ENCODE peak calls at places on chromosomes 2 and 18, in ten cellular contexts. L, Y, G, T, R, A, S, P, V and E are unnamed samples.

GRCh38 chr2:241208058-241208457 is 19.6 kb downstream of the ANO7 start:
- DNase-seq in L (no peak), Y (no peak), G (no peak), T (no peak), R (no peak), A (no peak), S (no peak), P (no peak), V (peak), E (peak)

GRCh38 chr2:11679016-11679415 is 9.0 kb upstream of the NTSR2 start:
- DNase-seq in L (no peak), Y (no peak), G (no peak), T (no peak), R (no peak), A (no peak), S (no peak), P (no peak), V (no peak), E (no peak)

GRCh38 chr2:69196327-69197117 is 183.5 kb downstream of the ANTXR1 start:
- DNase-seq in L (no peak), Y (peak), G (peak), T (no peak), R (no peak), A (no peak), S (no peak), P (peak), V (no peak), E (no peak)

GRCh38 chr2:1432726-1433125 is 19.5 kb downstream of the TPO start:
- DNase-seq in L (no peak), Y (no peak), G (no peak), T (no peak), R (no peak), A (no peak), S (no peak), P (no peak), V (no peak), E (no peak)

GRCh38 chr2:117763806-117764205 is 50.7 kb upstream of the DDX18 start:
- DNase-seq in L (no peak), Y (no peak), G (peak), T (no peak), R (no peak), A (no peak), S (no peak), P (no peak), V (no peak), E (no peak)

GRCh38 chr18:75824661-75825060 is 397.2 kb upstream of the SMIM21 start:
- DNase-seq in L (no peak), Y (no peak), G (no peak), T (no peak), R (no peak), A (no peak), S (no peak), P (no peak), V (no peak), E (no peak)

GRCh38 chr18:43578636-43579203 is 301.4 kb upstream of the SYT4 start:
- DNase-seq in L (no peak), Y (no peak), G (peak), T (no peak), R (no peak), A (no peak), S (no peak), P (peak), V (peak), E (no peak)

GRCh38 chr2:232292395-232293154 is 86.0 kb upstream of the ALPP start:
- DNase-seq in L (peak), Y (peak), G (peak), T (no peak), R (peak), A (peak), S (no peak), P (peak), V (no peak), E (peak)

GRCh38 chr18:35311506-35311905 is 21.5 kb upstream of the ZSCAN30 start:
- DNase-seq in L (no peak), Y (peak), G (peak), T (no peak), R (no peak), A (no peak), S (no peak), P (peak), V (no peak), E (no peak)

GRCh38 chr2:17300141-17300540 is 218.1 kb downstream of the RAD51AP2 start:
- DNase-seq in L (no peak), Y (peak), G (peak), T (no peak), R (no peak), A (no peak), S (no peak), P (peak), V (no peak), E (no peak)

GRCh38 chr2:28970464-28971160 is 10.5 kb upstream of the TOGARAM2 start:
- DNase-seq in L (no peak), Y (no peak), G (no peak), T (no peak), R (no peak), A (no peak), S (no peak), P (no peak), V (peak), E (no peak)

GRCh38 chr2:234158812-234159211 is 108.3 kb downstream of the SPP2 start:
- DNase-seq in L (no peak), Y (peak), G (no peak), T (no peak), R (no peak), A (no peak), S (no peak), P (no peak), V (no peak), E (no peak)

GRCh38 chr2:225354281-225354774 is 45.2 kb upstream of the NYAP2 start:
- DNase-seq in L (peak), Y (no peak), G (peak), T (no peak), R (no peak), A (no peak), S (no peak), P (no peak), V (no peak), E (no peak)

GRCh38 chr2:87401726-87402345 is 346.1 kb upstream of the PLGLB2 start:
- DNase-seq in L (no peak), Y (no peak), G (no peak), T (peak), R (no peak), A (no peak), S (no peak), P (no peak), V (no peak), E (peak)

GRCh38 chr2:117933884-117934354 is 80.0 kb downstream of the CCDC93 start:
- DNase-seq in L (no peak), Y (no peak), G (no peak), T (no peak), R (no peak), A (no peak), S (no peak), P (no peak), V (no peak), E (no peak)

GRCh38 chr2:152445791-152446201 is 110.8 kb downstream of the FMNL2 start:
- DNase-seq in L (no peak), Y (peak), G (peak), T (no peak), R (peak), A (no peak), S (no peak), P (peak), V (no peak), E (no peak)

GRCh38 chr2:16113568-16114549 is 173.5 kb downstream of the MYCN start:
- DNase-seq in L (no peak), Y (no peak), G (no peak), T (no peak), R (no peak), A (no peak), S (no peak), P (no peak), V (no peak), E (no peak)

GRCh38 chr2:5528741-5529140 is 163.4 kb upstream of the SOX11 start:
- DNase-seq in L (no peak), Y (no peak), G (no peak), T (no peak), R (no peak), A (no peak), S (no peak), P (no peak), V (no peak), E (no peak)

GRCh38 chr2:99841749-99842148 is 300.6 kb downstream of the AFF3 start:
- DNase-seq in L (no peak), Y (no peak), G (peak), T (no peak), R (no peak), A (no peak), S (no peak), P (peak), V (no peak), E (no peak)

GRCh38 chr2:70086278-70086837 is 919 bp upstream of the PCBP1 start:
- DNase-seq in L (peak), Y (peak), G (peak), T (peak), R (peak), A (peak), S (peak), P (peak), V (peak), E (peak)

GRCh38 chr2:239918749-239919148 is 106.4 kb downstream of the NDUFA10 start:
- DNase-seq in L (no peak), Y (no peak), G (no peak), T (peak), R (no peak), A (no peak), S (no peak), P (no peak), V (no peak), E (peak)

GRCh38 chr2:239309398-239310245 is 91.2 kb downstream of the HDAC4 start:
- DNase-seq in L (no peak), Y (no peak), G (no peak), T (peak), R (no peak), A (peak), S (no peak), P (no peak), V (no peak), E (no peak)

GRCh38 chr18:14941256-14941655 is 193.3 kb downstream of the ANKRD30B start:
- DNase-seq in L (no peak), Y (no peak), G (no peak), T (no peak), R (no peak), A (peak), S (no peak), P (no peak), V (no peak), E (no peak)

GRCh38 chr2:60483400-60483799 is 70.1 kb downstream of the BCL11A start:
- DNase-seq in L (no peak), Y (no peak), G (peak), T (no peak), R (no peak), A (no peak), S (no peak), P (peak), V (no peak), E (no peak)

GRCh38 chr2:40218679-40219078 is 233.2 kb downstream of the SLC8A1 start:
- DNase-seq in L (no peak), Y (peak), G (peak), T (peak), R (no peak), A (peak), S (no peak), P (peak), V (no peak), E (no peak)